ENCODE peak calls at places on chromosomes 3 and 15, in ten cellular contexts. B, L, G, O, A, V, R, P, Q and Y are unnamed samples.

GRCh38 chr15:70196314-70197291 is 98.9 kb upstream of the TLE3 start:
- DNase-seq in B (peak), L (peak), G (peak), O (peak), A (peak), V (peak), R (peak), P (peak), Q (peak), Y (peak)

GRCh38 chr15:75027551-75027950 is 4.2 kb downstream of the PPCDC start:
- DNase-seq in B (no peak), L (no peak), G (no peak), O (no peak), A (no peak), V (no peak), R (no peak), P (peak), Q (no peak), Y (no peak)

GRCh38 chr15:53586815-53587214 is 172.6 kb downstream of the WDR72 start:
- DNase-seq in B (peak), L (no peak), G (peak), O (peak), A (peak), V (no peak), R (no peak), P (peak), Q (no peak), Y (peak)

GRCh38 chr3:86801921-86802320 is 189.0 kb downstream of the VGLL3 start:
- DNase-seq in B (no peak), L (no peak), G (no peak), O (peak), A (no peak), V (no peak), R (no peak), P (no peak), Q (no peak), Y (no peak)

GRCh38 chr3:51620543-51620942 is 50.5 kb upstream of the TEX264 start:
- DNase-seq in B (no peak), L (no peak), G (no peak), O (peak), A (peak), V (peak), R (no peak), P (no peak), Q (no peak), Y (no peak)

GRCh38 chr15:23912191-23912590 is 225.1 kb upstream of the NDN start:
- DNase-seq in B (no peak), L (no peak), G (no peak), O (no peak), A (no peak), V (no peak), R (no peak), P (no peak), Q (no peak), Y (no peak)

GRCh38 chr15:39588531-39589192 is 7.8 kb downstream of the THBS1 start:
- DNase-seq in B (no peak), L (no peak), G (no peak), O (peak), A (no peak), V (no peak), R (no peak), P (no peak), Q (no peak), Y (no peak)

GRCh38 chr3:16841906-16842709 is 42.6 kb upstream of the PLCL2 start:
- DNase-seq in B (no peak), L (peak), G (peak), O (no peak), A (no peak), V (no peak), R (peak), P (peak), Q (peak), Y (peak)

GRCh38 chr15:92638291-92638708 is 17.3 kb downstream of the FAM174B start:
- DNase-seq in B (no peak), L (no peak), G (no peak), O (no peak), A (peak), V (no peak), R (no peak), P (peak), Q (no peak), Y (no peak)

GRCh38 chr3:99875573-99875924 is 57.9 kb downstream of the CMSS1 start:
- DNase-seq in B (no peak), L (no peak), G (no peak), O (peak), A (peak), V (no peak), R (no peak), P (no peak), Q (no peak), Y (no peak)

GRCh38 chr3:115855911-115856310 is 232.6 kb downstream of the GAP43 start:
- DNase-seq in B (no peak), L (no peak), G (no peak), O (peak), A (no peak), V (no peak), R (no peak), P (no peak), Q (no peak), Y (no peak)

GRCh38 chr3:177813322-177813721 is 616.0 kb upstream of the TBL1XR1 start:
- DNase-seq in B (no peak), L (no peak), G (no peak), O (peak), A (peak), V (no peak), R (no peak), P (peak), Q (no peak), Y (no peak)

GRCh38 chr15:69729167-69729748 is 276.6 kb downstream of the RPLP1 start:
- DNase-seq in B (no peak), L (no peak), G (no peak), O (peak), A (no peak), V (no peak), R (peak), P (peak), Q (peak), Y (no peak)

GRCh38 chr3:161600185-161600584 is 103.6 kb downstream of the OTOL1 start:
- DNase-seq in B (no peak), L (no peak), G (no peak), O (no peak), A (no peak), V (no peak), R (no peak), P (no peak), Q (no peak), Y (no peak)

GRCh38 chr15:82263350-82263749 is 732 bp downstream of the SAXO2 start:
- DNase-seq in B (no peak), L (no peak), G (no peak), O (no peak), A (peak), V (no peak), R (no peak), P (no peak), Q (no peak), Y (no peak)

GRCh38 chr3:160473978-160474377 is 24.4 kb upstream of the TRIM59 start:
- DNase-seq in B (no peak), L (no peak), G (no peak), O (peak), A (no peak), V (peak), R (no peak), P (no peak), Q (no peak), Y (no peak)

GRCh38 chr3:160612386-160613115 is 47.2 kb upstream of the KPNA4 start:
- DNase-seq in B (no peak), L (no peak), G (no peak), O (no peak), A (no peak), V (no peak), R (no peak), P (no peak), Q (no peak), Y (no peak)

GRCh38 chr3:131526801-131527347 is 24.1 kb upstream of the MRPL3 start:
- DNase-seq in B (peak), L (peak), G (peak), O (peak), A (peak), V (no peak), R (no peak), P (peak), Q (no peak), Y (no peak)

GRCh38 chr3:58260261-58260731 is 22.7 kb downstream of the ABHD6 start:
- DNase-seq in B (no peak), L (no peak), G (no peak), O (peak), A (no peak), V (no peak), R (no peak), P (no peak), Q (no peak), Y (no peak)

GRCh38 chr3:52055537-52056351 is 627 bp downstream of the DUSP7 start:
- DNase-seq in B (peak), L (peak), G (peak), O (peak), A (peak), V (no peak), R (peak), P (peak), Q (peak), Y (no peak)

GRCh38 chr3:119469378-119470189 is 821 bp downstream of the POGLUT1 start:
- DNase-seq in B (no peak), L (no peak), G (no peak), O (peak), A (no peak), V (no peak), R (peak), P (no peak), Q (no peak), Y (no peak)

GRCh38 chr3:13016083-13016725 is 57.0 kb downstream of the IQSEC1 start:
- DNase-seq in B (no peak), L (peak), G (peak), O (no peak), A (no peak), V (no peak), R (peak), P (peak), Q (no peak), Y (peak)

GRCh38 chr3:110106805-110107204 is 769.5 kb upstream of the DPPA4 start:
- DNase-seq in B (no peak), L (no peak), G (no peak), O (peak), A (no peak), V (no peak), R (no peak), P (no peak), Q (no peak), Y (no peak)

GRCh38 chr3:35200056-35200455 is 439.3 kb upstream of the ARPP21 start:
- DNase-seq in B (no peak), L (no peak), G (no peak), O (peak), A (no peak), V (no peak), R (no peak), P (no peak), Q (no peak), Y (no peak)

GRCh38 chr3:187368765-187369450 is 723 bp downstream of the RTP4 start:
- DNase-seq in B (no peak), L (no peak), G (no peak), O (no peak), A (no peak), V (no peak), R (no peak), P (no peak), Q (no peak), Y (peak)

GRCh38 chr3:141792495-141792894 is 29.3 kb downstream of the GRK7 start:
- DNase-seq in B (no peak), L (no peak), G (no peak), O (no peak), A (no peak), V (no peak), R (no peak), P (no peak), Q (no peak), Y (no peak)

GRCh38 chr15:85623648-85624047 is 171.1 kb downstream of the KLHL25 start:
- DNase-seq in B (no peak), L (no peak), G (no peak), O (no peak), A (no peak), V (no peak), R (no peak), P (no peak), Q (no peak), Y (no peak)

GRCh38 chr15:75835990-75836952 is 7.0 kb upstream of the UBE2Q2 start:
- DNase-seq in B (no peak), L (no peak), G (no peak), O (no peak), A (no peak), V (no peak), R (no peak), P (no peak), Q (no peak), Y (no peak)

GRCh38 chr3:117589454-117589853 is 879.9 kb downstream of the TUSC7 start:
- DNase-seq in B (no peak), L (no peak), G (no peak), O (no peak), A (no peak), V (no peak), R (no peak), P (no peak), Q (no peak), Y (no peak)

GRCh38 chr3:37862219-37862711 is 585 bp downstream of the CTDSPL start:
- DNase-seq in B (no peak), L (no peak), G (peak), O (peak), A (no peak), V (no peak), R (peak), P (peak), Q (no peak), Y (no peak)

GRCh38 chr15:88645171-88646087 is 6.6 kb downstream of the ISG20 start:
- DNase-seq in B (no peak), L (no peak), G (no peak), O (no peak), A (no peak), V (no peak), R (no peak), P (peak), Q (no peak), Y (no peak)

GRCh38 chr3:175307642-175308041 is 448.5 kb downstream of the NAALADL2 start:
- DNase-seq in B (no peak), L (no peak), G (no peak), O (no peak), A (no peak), V (no peak), R (no peak), P (no peak), Q (no peak), Y (no peak)

GRCh38 chr3:126125781-126126251 is 41.9 kb upstream of the SLC41A3 start:
- DNase-seq in B (no peak), L (no peak), G (no peak), O (no peak), A (no peak), V (no peak), R (no peak), P (peak), Q (no peak), Y (no peak)

GRCh38 chr3:70072180-70072579 is 72.6 kb downstream of the SAMMSON start:
- DNase-seq in B (no peak), L (no peak), G (no peak), O (no peak), A (peak), V (no peak), R (no peak), P (peak), Q (no peak), Y (no peak)

GRCh38 chr15:95825672-95826387 is 504.7 kb upstream of the NR2F2 start:
- DNase-seq in B (no peak), L (no peak), G (no peak), O (no peak), A (no peak), V (no peak), R (no peak), P (no peak), Q (no peak), Y (no peak)

GRCh38 chr3:40103829-40104228 is 205.7 kb upstream of the EIF1B start:
- DNase-seq in B (no peak), L (no peak), G (no peak), O (no peak), A (no peak), V (no peak), R (no peak), P (no peak), Q (no peak), Y (no peak)

GRCh38 chr3:70393881-70394612 is 81.6 kb upstream of the MDFIC2 start:
- DNase-seq in B (no peak), L (no peak), G (no peak), O (no peak), A (peak), V (no peak), R (no peak), P (peak), Q (no peak), Y (no peak)

DNA sequence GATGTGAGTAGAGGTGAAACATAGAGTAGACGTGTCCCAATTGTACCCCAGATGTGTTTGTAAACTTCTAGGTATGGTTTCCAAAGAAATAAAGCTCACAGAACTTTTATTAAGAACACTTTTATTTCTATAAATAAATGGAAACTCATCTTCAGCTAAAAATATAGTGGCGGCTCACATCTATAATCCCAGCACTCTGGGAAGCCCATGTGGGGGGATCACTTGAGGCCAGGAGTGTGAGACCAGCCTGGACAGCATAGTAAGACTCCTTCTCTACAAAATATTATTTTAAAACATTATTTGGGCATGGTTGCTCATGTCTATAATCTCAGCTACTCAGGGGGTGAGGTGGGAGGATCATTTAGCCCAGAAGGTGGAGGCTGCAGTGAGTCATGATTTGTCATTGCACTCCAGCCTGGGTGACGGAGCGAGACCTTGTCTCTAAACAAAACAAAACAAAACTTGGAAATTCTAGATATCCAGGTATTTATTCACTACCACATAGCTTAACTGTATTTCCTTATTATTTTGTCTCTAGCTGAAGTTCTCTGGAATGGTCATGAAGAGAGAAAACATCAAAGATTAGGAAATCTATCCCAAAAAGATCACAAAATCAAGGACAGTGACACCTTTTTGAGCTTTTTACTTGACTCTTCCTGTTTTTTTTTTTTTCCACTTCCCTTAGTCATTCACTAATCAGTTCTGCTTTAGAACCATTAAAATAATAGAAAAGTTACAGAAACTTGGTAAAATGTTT is 258.1 kb downstream of the TIGIT start:
- DNase-seq in B (no peak), L (no peak), G (no peak), O (peak), A (no peak), V (no peak), R (no peak), P (no peak), Q (no peak), Y (no peak)
- H3K4me3 ChIP-seq in B (no peak), L (no peak), G (no peak), O (no peak), A (no peak), V (no peak), R (no peak), P (no peak), Q (no peak), Y (no peak)

GRCh38 chr3:98731138-98731537 is 32.0 kb upstream of the ST3GAL6 start:
- DNase-seq in B (no peak), L (no peak), G (no peak), O (no peak), A (no peak), V (no peak), R (no peak), P (no peak), Q (no peak), Y (no peak)

GRCh38 chr3:98730338-98730737 is 32.8 kb upstream of the ST3GAL6 start:
- DNase-seq in B (no peak), L (peak), G (no peak), O (peak), A (no peak), V (no peak), R (no peak), P (no peak), Q (no peak), Y (peak)

GRCh38 chr3:98732239-98733054 is 30.7 kb upstream of the ST3GAL6 start:
- DNase-seq in B (peak), L (peak), G (peak), O (peak), A (peak), V (no peak), R (no peak), P (peak), Q (no peak), Y (no peak)

GRCh38 chr3:98733055-98733777 is 29.9 kb upstream of the ST3GAL6 start:
- DNase-seq in B (no peak), L (peak), G (no peak), O (peak), A (peak), V (no peak), R (no peak), P (peak), Q (no peak), Y (no peak)

GRCh38 chr3:98731720-98732238 is 31.4 kb upstream of the ST3GAL6 start:
- DNase-seq in B (no peak), L (no peak), G (no peak), O (no peak), A (peak), V (no peak), R (no peak), P (no peak), Q (no peak), Y (no peak)
- H3K4me3 ChIP-seq in B (peak), L (peak), G (peak), O (peak), A (peak), V (peak), R (no peak), P (peak), Q (no peak), Y (peak)

GRCh38 chr3:145489011-145489410 is 672.0 kb downstream of the PLOD2 start:
- DNase-seq in B (no peak), L (no peak), G (no peak), O (no peak), A (no peak), V (no peak), R (no peak), P (no peak), Q (no peak), Y (no peak)
- H3K4me3 ChIP-seq in B (no peak), L (no peak), G (no peak), O (no peak), A (no peak), V (no peak), R (no peak), P (no peak), Q (no peak), Y (no peak)

GRCh38 chr3:197959500-197959890 is 522 bp upstream of the LMLN start:
- DNase-seq in B (no peak), L (no peak), G (no peak), O (no peak), A (no peak), V (no peak), R (no peak), P (no peak), Q (no peak), Y (no peak)
- H3K4me3 ChIP-seq in B (peak), L (peak), G (peak), O (peak), A (peak), V (peak), R (peak), P (peak), Q (peak), Y (peak)

DNA sequence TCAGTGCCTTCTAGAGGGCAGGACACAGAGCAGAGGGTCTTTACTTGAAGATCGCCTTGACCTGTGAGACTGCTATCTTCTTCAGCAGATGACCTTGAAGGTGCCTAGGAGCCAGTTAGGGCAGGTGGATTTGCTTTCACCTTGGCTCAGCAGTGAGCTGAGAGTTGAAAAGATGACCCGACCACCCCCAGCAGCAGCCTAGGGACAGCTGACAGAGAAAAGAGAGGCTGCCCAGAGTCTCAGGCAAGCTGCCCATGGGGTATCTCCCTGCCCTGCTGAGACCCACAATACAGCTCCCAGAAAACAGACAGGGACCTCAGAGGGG is 453 bp upstream of the LTF start:
- DNase-seq in B (no peak), L (no peak), G (no peak), O (no peak), A (no peak), V (no peak), R (no peak), P (no peak), Q (no peak), Y (no peak)
- H3K4me3 ChIP-seq in B (no peak), L (no peak), G (no peak), O (no peak), A (no peak), V (no peak), R (no peak), P (no peak), Q (no peak), Y (no peak)

GRCh38 chr15:38128389-38128788 is 124.2 kb upstream of the SPRED1 start:
- DNase-seq in B (no peak), L (no peak), G (no peak), O (peak), A (no peak), V (no peak), R (no peak), P (no peak), Q (no peak), Y (no peak)

GRCh38 chr15:38130739-38131498 is 121.7 kb upstream of the SPRED1 start:
- DNase-seq in B (no peak), L (peak), G (peak), O (peak), A (no peak), V (peak), R (no peak), P (peak), Q (no peak), Y (peak)

GRCh38 chr15:38127306-38127731 is 125.3 kb upstream of the SPRED1 start:
- DNase-seq in B (no peak), L (peak), G (no peak), O (no peak), A (no peak), V (no peak), R (no peak), P (no peak), Q (no peak), Y (no peak)

GRCh38 chr15:38130200-38130567 is 122.5 kb upstream of the SPRED1 start:
- DNase-seq in B (no peak), L (no peak), G (no peak), O (peak), A (no peak), V (no peak), R (no peak), P (no peak), Q (no peak), Y (no peak)

GRCh38 chr15:38129531-38130199 is 123.0 kb upstream of the SPRED1 start:
- DNase-seq in B (no peak), L (peak), G (no peak), O (peak), A (no peak), V (peak), R (no peak), P (peak), Q (no peak), Y (no peak)
- H3K4me3 ChIP-seq in B (no peak), L (peak), G (no peak), O (peak), A (no peak), V (peak), R (no peak), P (no peak), Q (no peak), Y (peak)